ENCODE peak calls at places on chromosomes 12 and 14, in six cellular contexts. B, X, H, W, J and C are unnamed samples.

GRCh38 chr12:15808250-15808971 is 19.2 kb upstream of the EPS8 start:
- DNase-seq in B (no peak), X (no peak), H (no peak), W (no peak), J (no peak), C (no peak)

GRCh38 chr12:88391556-88391955 is 188.7 kb downstream of the KITLG start:
- DNase-seq in B (no peak), X (no peak), H (no peak), W (no peak), J (no peak), C (no peak)

GRCh38 chr14:69612014-69612758 is 790 bp downstream of the SUSD6 start:
- DNase-seq in B (peak), X (peak), H (peak), W (no peak), J (peak), C (peak)

GRCh38 chr14:67994561-67994960 is 175.0 kb downstream of the RAD51B start:
- DNase-seq in B (no peak), X (no peak), H (no peak), W (no peak), J (no peak), C (no peak)

GRCh38 chr14:92425101-92425500 is 88.5 kb upstream of the RIN3 start:
- DNase-seq in B (no peak), X (no peak), H (no peak), W (no peak), J (no peak), C (no peak)

GRCh38 chr14:75223664-75224154 is 47.3 kb upstream of the TMED10 start:
- DNase-seq in B (no peak), X (peak), H (no peak), W (peak), J (no peak), C (peak)

GRCh38 chr12:2813573-2814185 is 1.2 kb downstream of the ITFG2 start:
- DNase-seq in B (no peak), X (no peak), H (no peak), W (peak), J (no peak), C (peak)

GRCh38 chr14:99773496-99774203 is 19.6 kb upstream of the EML1 start:
- DNase-seq in B (no peak), X (no peak), H (peak), W (no peak), J (no peak), C (peak)

GRCh38 chr14:51006781-51007211 is 62.5 kb upstream of the PYGL start:
- DNase-seq in B (no peak), X (peak), H (peak), W (no peak), J (no peak), C (no peak)

GRCh38 chr14:69048456-69048855 is 69.4 kb upstream of the ACTN1 start:
- DNase-seq in B (no peak), X (no peak), H (no peak), W (no peak), J (no peak), C (no peak)

GRCh38 chr14:71240154-71240553 is 332.9 kb downstream of the PCNX1 start:
- DNase-seq in B (no peak), X (no peak), H (no peak), W (no peak), J (no peak), C (no peak)

GRCh38 chr12:109014984-109015765 is 5.7 kb downstream of the SVOP start:
- DNase-seq in B (no peak), X (no peak), H (no peak), W (peak), J (no peak), C (no peak)

GRCh38 chr14:58752782-58753181 is 115.0 kb downstream of the DACT1 start:
- DNase-seq in B (peak), X (no peak), H (peak), W (no peak), J (peak), C (no peak)

GRCh38 chr12:103848132-103848531 is 7.1 kb upstream of the NT5DC3 start:
- DNase-seq in B (no peak), X (no peak), H (no peak), W (no peak), J (no peak), C (no peak)
- H3K27ac ChIP-seq in B (no peak), X (no peak), H (peak), W (no peak), J (no peak), C (no peak)

GRCh38 chr14:38209572-38210159 is 2.0 kb downstream of the SSTR1 start:
- DNase-seq in B (no peak), X (no peak), H (no peak), W (no peak), J (no peak), C (peak)
- H3K27ac ChIP-seq in B (no peak), X (no peak), H (no peak), W (no peak), J (no peak), C (no peak)

DNA sequence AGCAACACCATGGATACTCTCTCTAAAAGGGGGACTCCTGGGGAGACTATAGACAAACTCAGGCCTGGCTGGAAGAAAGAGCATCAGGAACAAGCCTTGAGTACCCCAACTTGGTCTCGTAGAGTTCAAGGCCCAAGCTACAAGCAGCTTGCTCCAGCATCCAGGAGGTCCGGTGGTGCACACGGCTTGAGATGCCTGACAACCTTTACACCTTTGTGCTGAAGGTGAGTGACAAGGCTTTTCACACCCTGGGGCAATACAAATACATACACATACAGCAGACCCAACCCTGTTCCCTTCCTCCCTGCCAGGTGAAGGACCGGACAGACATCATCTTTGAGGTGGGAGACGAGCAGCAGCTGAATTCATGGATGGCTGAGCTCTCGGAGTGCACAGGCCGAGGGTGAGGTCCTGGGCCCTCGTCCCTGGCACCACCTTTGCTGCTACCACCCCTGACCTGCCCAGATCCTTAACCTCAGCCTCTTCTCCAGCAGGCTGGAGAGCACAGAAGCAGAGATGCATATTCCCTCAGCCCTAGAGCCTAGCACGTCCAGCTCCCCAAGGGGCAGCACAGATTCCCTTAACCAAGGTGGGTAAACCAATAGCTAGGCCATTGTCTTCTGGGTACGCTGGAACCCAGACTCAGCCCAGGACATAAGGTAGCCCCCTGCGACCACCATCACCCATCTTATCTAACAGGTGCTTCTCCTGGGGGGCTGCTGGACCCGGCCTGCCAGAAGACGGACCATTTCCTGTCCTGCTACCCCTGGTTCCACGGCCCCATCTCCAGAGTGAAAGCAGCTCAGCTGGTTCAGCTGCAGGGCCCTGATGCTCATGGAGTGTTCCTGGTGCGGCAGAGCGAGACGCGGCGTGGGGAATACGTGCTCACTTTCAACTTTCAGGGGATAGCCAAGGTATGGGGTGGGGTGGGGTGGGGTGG is 41.2 kb downstream of the SH2B3 start:
- DNase-seq in B (no peak), X (no peak), H (peak), W (no peak), J (peak), C (no peak)
- H3K27ac ChIP-seq in B (no peak), X (no peak), H (peak), W (no peak), J (peak), C (peak)

GRCh38 chr14:85417396-85417795 is 112.5 kb upstream of the FLRT2 start:
- DNase-seq in B (no peak), X (no peak), H (no peak), W (no peak), J (no peak), C (no peak)

GRCh38 chr14:85414142-85414541 is 115.8 kb upstream of the FLRT2 start:
- DNase-seq in B (no peak), X (no peak), H (no peak), W (no peak), J (no peak), C (no peak)

GRCh38 chr14:85418716-85419115 is 111.2 kb upstream of the FLRT2 start:
- DNase-seq in B (no peak), X (no peak), H (no peak), W (no peak), J (no peak), C (no peak)

GRCh38 chr14:85415015-85415712 is 114.8 kb upstream of the FLRT2 start:
- DNase-seq in B (peak), X (no peak), H (peak), W (peak), J (no peak), C (peak)

GRCh38 chr14:85416771-85417170 is 113.2 kb upstream of the FLRT2 start:
- DNase-seq in B (no peak), X (no peak), H (no peak), W (no peak), J (no peak), C (no peak)
- H3K27ac ChIP-seq in B (no peak), X (no peak), H (no peak), W (no peak), J (no peak), C (no peak)

GRCh38 chr14:24335461-24336146 is 733 bp upstream of the ADCY4 start:
- DNase-seq in B (no peak), X (no peak), H (no peak), W (no peak), J (no peak), C (peak)

GRCh38 chr14:24337144-24337823 is 2.4 kb upstream of the ADCY4 start:
- DNase-seq in B (no peak), X (no peak), H (no peak), W (no peak), J (no peak), C (no peak)

GRCh38 chr14:24331731-24332093 is 3.2 kb downstream of the ADCY4 start:
- DNase-seq in B (no peak), X (no peak), H (no peak), W (peak), J (peak), C (no peak)

GRCh38 chr14:24332094-24332983 is 2.5 kb downstream of the ADCY4 start:
- DNase-seq in B (peak), X (no peak), H (peak), W (peak), J (peak), C (peak)

DNA sequence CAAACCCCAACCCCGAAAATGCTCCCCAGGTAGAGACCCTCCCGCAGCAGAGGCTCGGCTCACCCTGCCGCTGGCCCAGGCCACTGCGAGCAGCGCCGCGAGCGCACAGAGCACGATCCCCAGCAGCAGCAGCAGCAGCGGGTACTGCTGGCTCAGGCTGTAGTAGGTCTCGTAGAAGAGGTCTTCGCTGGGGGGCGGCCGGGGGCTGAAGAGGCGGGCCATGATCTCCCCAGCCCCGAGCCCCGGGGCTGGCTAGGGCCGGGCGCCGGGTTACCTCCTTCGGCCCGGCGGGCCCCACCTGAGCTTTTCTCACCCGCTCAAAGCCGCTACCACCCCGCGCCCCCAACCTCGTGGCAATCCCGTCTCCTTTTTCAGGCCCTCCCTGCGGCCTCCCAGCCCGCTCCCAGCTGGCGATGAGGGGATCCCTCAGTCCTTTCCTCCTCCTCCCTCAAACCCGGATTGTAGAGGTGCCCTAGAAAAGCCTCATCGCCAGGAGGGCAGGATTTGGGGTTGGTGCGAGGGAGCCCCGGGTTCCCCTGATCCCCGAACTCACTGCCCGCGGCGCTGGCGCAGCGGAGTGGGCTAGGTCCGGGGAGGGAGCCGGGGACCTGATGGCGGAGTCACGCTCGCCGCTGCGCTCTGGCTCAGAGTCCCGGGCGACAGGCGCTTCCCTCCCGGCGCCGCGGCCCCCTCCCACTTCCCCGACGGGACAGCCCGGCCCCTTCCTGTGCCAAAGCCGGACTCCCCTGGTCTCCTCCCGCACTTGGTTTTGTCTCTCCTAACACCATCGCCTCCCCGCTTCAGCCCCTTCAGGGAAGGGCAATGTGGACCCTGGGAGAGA is at the start of gene ADCY4:
- DNase-seq in B (no peak), X (no peak), H (no peak), W (no peak), J (peak), C (peak)
- H3K27ac ChIP-seq in B (peak), X (no peak), H (peak), W (no peak), J (peak), C (no peak)